ENCODE peak calls at places on chromosomes 11 and 22, in nine cellular contexts. E is tibial nerve, T is testis, S is GM12891, F is H54, A is IMR-90, R is uterus, J is GM12878, Z is NB4. B is an unnamed sample.

GRCh38 chr11:34345991-34346480 is 11.8 kb downstream of the ABTB2 start:
- DNase-seq in E (no peak), J (no peak), T (peak; percentile 34), A (peak; percentile 24), S (no peak), R (peak; percentile 45), Z (no peak), F (no peak), B (no peak)

GRCh38 chr11:1168256-1168655 is 10.5 kb downstream of the MUC5AC start:
- DNase-seq in S (peak; percentile 14), Z (no peak), J (no peak), T (no peak), E (no peak), A (no peak), R (no peak), F (no peak), B (no peak)

GRCh38 chr11:121613724-121614123 is 161.0 kb upstream of the SORL1-AS1 start:
- DNase-seq in E (no peak), J (no peak), T (no peak), S (no peak), A (peak; percentile 69), R (no peak), Z (no peak), F (no peak), B (no peak)

GRCh38 chr11:62842171-62842717 is 2.9 kb upstream of the WDR74 start:
- DNase-seq in J (no peak), S (no peak), Z (peak; percentile 70), T (peak; percentile 48), F (no peak), A (no peak), E (no peak), R (peak; percentile 56), B (no peak)

GRCh38 chr11:10990160-10990559 is 132.3 kb upstream of the ZBED5 start:
- DNase-seq in F (no peak), S (no peak), T (no peak), J (no peak), R (no peak), A (no peak), E (no peak), Z (peak; percentile 6), B (no peak)

GRCh38 chr11:5138256-5138655 is at the start of gene OR52A5:
- DNase-seq in E (no peak), A (no peak), T (no peak), S (no peak), Z (no peak), R (no peak), J (no peak), F (no peak), B (no peak)

GRCh38 chr11:128086794-128087193 is 500.6 kb downstream of the ETS1 start:
- DNase-seq in T (no peak), Z (peak; percentile 6), S (no peak), R (no peak), A (no peak), E (no peak), F (no peak), J (no peak), B (no peak)

GRCh38 chr11:121071456-121072236 is 29.4 kb upstream of the TECTA start:
- DNase-seq in A (no peak), E (no peak), F (no peak), S (no peak), J (no peak), T (no peak), Z (peak; percentile 18), R (no peak), B (no peak)

DNA sequence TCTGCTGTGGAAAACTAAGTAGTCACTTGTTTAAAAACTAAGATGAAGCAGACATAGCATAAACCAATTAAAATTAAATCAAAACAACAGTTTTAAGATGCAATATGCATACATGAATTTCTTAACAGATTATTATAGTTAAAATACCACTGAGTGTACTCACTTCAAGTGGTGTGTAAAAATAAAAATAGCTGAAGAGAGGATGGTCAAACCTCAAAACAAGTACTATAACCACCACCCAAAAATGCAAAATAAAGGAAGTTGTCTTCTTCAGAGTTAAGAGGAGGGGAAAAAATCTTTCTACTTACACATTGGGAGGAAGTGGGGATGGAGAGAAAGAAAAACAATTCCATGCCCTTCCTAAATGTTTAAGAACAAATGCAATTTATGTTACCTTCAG is 31.9 kb downstream of the RRAS2 start:
- DNase-seq in J (no peak), S (no peak), E (no peak), Z (no peak), R (no peak), T (no peak), A (no peak), F (no peak), B (no peak)
- TF ChIP-seq POLR2A in J (no peak), S (no peak), E (no peak), Z (no peak), R (no peak), T (no peak), A (no peak), F (no peak), B (no peak)

DNA sequence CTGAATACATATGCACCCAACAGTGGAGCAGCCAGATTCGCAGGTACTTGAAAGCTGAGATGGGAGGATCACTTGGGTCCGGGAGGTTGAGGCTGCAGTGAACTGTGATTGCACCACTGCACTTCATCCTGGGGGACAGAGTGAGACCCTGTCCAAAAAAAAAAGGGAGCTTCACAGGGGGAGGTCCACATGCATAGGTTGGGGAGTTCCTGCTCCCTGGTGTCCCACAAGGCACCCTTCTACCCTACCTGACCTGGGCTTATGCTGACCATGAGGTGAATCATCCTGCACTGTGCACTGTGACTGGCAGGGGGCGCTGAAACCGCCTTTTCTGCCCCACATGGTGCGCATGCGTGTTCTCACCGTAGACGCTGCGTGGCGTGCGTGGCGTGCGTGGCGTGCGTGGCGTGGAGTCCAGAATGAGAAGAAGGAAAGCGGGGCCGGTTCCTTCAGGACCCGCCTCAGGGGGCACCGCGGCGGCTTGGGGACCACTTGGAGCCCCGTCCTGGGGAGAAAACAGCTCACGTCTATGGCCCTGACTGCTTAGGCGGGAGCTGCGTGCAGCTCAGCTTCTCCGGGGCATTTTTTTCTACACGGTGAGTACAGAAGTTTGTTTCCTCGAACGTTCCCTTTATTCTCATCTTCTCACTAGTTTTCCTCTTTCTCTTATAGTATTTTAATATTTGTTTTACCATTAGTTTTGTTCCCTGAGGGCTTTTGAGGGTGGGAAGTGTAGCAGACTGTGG is 116.6 kb upstream of the GRK3 start:
- DNase-seq in F (peak; percentile 73), T (peak; percentile 91), A (peak; percentile 78), Z (peak; percentile 86), S (peak; percentile 83), J (peak; percentile 84), R (peak; percentile 85), E (peak; percentile 77), B (peak; percentile 95)
- TF ChIP-seq POLR2A in F (peak; percentile 59), T (no peak), A (peak; percentile 70), Z (peak; percentile 34), S (peak; percentile 63), J (peak; percentile 64), R (no peak), E (no peak), B (peak; percentile 41)

GRCh38 chr22:46591890-46592289 is 28.3 kb upstream of the GRAMD4 start:
- DNase-seq in S (no peak), R (no peak), F (no peak), A (no peak), J (no peak), Z (no peak), T (no peak), E (no peak), B (no peak)

GRCh38 chr22:46593996-46594946 is 25.9 kb upstream of the GRAMD4 start:
- DNase-seq in J (no peak), R (no peak), Z (no peak), E (no peak), F (no peak), T (no peak), S (no peak), A (no peak), B (no peak)

GRCh38 chr22:46592390-46592872 is 27.8 kb upstream of the GRAMD4 start:
- DNase-seq in A (peak; percentile 71), R (no peak), J (no peak), T (no peak), E (no peak), Z (peak; percentile 86), S (peak; percentile 71), F (peak; percentile 76), B (peak; percentile 50)

GRCh38 chr22:46594947-46595298 is 25.3 kb upstream of the GRAMD4 start:
- DNase-seq in E (no peak), T (no peak), R (no peak), J (no peak), S (no peak), A (no peak), Z (no peak), F (no peak), B (no peak)

DNA sequence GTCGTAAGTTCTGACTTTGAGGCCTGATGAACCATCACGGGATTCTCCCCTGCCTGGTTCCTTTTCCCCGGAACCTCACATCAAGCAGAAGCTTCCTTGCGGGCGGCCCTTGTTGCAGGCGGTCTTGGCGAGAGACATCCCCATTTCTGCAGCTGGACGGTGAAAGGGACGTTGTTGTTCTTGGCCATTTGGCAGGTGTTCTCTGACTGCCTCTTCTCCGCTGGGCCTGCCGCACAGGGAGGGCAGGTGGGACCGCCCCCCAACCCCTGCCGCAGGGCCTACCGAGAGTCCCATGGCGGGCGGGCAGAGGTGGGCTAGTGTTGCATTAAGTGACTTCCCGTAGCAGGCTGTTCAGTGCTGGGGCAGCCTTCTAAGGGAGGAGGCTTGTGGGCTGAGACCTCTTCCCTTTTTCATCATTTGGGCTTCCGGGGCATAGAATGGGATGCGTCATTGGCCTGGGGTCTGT is 26.9 kb upstream of the GRAMD4 start:
- DNase-seq in A (no peak), Z (peak; percentile 96), S (no peak), J (no peak), E (no peak), T (peak; percentile 53), F (no peak), R (no peak), B (no peak)
- TF ChIP-seq POLR2A in A (no peak), Z (peak; percentile 52), S (no peak), J (peak; percentile 38), E (no peak), T (no peak), F (no peak), R (no peak), B (no peak)

GRCh38 chr11:2701230-2701629 is 1.4 kb upstream of the KCNQ1OT1 start:
- DNase-seq in T (no peak), S (no peak), J (no peak), R (peak; percentile 15), E (no peak), Z (no peak), A (no peak), F (no peak), B (no peak)

GRCh38 chr11:2700415-2701211 is 819 bp upstream of the KCNQ1OT1 start:
- DNase-seq in A (no peak), J (peak; percentile 13), S (no peak), F (peak; percentile 59), Z (peak; percentile 56), E (peak; percentile 47), R (peak; percentile 63), T (peak; percentile 68), B (peak; percentile 67)

GRCh38 chr11:2699185-2699530 is 636 bp downstream of the KCNQ1OT1 start:
- DNase-seq in E (peak; percentile 15), S (no peak), J (no peak), A (peak; percentile 9), F (no peak), R (peak; percentile 30), T (peak; percentile 28), Z (peak; percentile 30), B (peak; percentile 61)

GRCh38 chr11:2698386-2699184 is 1.2 kb downstream of the KCNQ1OT1 start:
- DNase-seq in S (no peak), F (no peak), R (peak; percentile 12), A (no peak), T (no peak), J (no peak), Z (no peak), E (peak; percentile 7), B (no peak)

DNA sequence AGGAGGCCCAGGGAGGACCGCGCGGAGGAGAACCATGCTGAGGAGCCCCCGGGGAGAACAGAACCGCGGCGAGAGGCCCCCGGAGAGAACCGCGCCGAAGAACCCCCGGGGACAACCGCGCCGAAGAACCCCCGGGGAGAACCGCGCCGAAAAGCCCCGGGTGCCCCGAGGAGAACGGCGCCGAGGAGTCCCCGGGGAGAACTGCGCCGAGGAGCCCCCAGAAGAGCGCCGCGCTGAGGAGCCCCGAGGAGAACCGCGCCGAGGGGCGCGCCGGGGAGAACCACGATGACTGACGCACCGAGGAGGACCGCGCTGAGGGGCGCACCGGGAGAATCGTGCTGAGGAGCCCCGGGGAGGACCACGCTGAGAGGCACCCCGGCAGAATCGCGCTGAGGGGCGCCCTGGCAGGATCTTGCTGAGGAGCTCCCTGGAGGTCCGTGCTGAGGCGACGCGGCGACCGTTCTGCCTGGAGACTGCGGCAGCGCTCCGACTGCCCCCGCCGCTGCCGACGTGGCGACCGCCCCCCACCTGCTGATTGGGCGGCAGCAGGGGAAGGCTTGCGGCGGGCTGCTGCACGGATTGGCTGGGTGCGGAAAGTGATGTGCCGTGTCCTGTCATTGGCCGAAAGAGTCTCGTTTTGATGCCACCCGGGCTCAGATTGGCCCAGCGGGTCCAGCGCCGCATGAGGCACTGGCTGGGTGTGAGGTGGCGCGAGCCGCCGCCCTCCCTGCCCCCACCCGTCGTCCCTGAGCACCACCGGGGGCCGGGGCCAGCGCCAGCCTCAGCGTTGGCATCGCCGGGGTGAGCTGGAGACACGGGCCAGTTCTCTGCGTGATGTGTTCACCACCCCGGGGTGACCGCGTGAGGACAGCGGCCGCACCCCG is at the start of gene KCNQ1OT1:
- DNase-seq in Z (peak; percentile 90), A (peak; percentile 92), S (peak; percentile 92), E (peak; percentile 82), F (peak; percentile 98), J (peak; percentile 86), T (peak; percentile 95), R (peak; percentile 92), B (peak; percentile 95)
- TF ChIP-seq POLR2A in Z (peak; percentile 73), A (peak; percentile 99), S (peak; percentile 98), E (peak; percentile 86), F (peak; percentile 99), J (peak; percentile 100), T (peak; percentile 52), R (peak; percentile 89), B (peak; percentile 94)